ENCODE peak calls at places on chromosomes 16 and 17, in six cellular contexts. H is foreskin keratinocyte, A is lower leg skin, B is Calu3, Z is endothelial cell of umbilical vein, T is cardiac fibroblast. E is an unnamed sample.

GRCh38 chr16:67534420-67534819 is 5.8 kb downstream of the RIPOR1 start:
- DNase-seq in H (no peak), A (no peak), B (no peak), Z (no peak), T (no peak), E (no peak)

GRCh38 chr17:55735784-55736405 is 13.2 kb upstream of the TMEM100 start:
- DNase-seq in H (no peak), A (no peak), B (peak), Z (peak), T (peak), E (peak)

GRCh38 chr17:60664022-60664421 is 13.6 kb upstream of the BCAS3 start:
- DNase-seq in H (no peak), A (no peak), B (no peak), Z (no peak), T (no peak), E (no peak)

GRCh38 chr16:3459401-3460090 is 16.1 kb downstream of the NAA60 start:
- DNase-seq in H (no peak), A (no peak), B (no peak), Z (no peak), T (no peak), E (no peak)

GRCh38 chr17:11150946-11151345 is 90.1 kb upstream of the SHISA6 start:
- DNase-seq in H (no peak), A (no peak), B (no peak), Z (no peak), T (no peak), E (no peak)

GRCh38 chr16:19595043-19595767 is 39.7 kb downstream of the VPS35L start:
- DNase-seq in H (peak), A (no peak), B (peak), Z (peak), T (peak), E (peak)

GRCh38 chr17:11705111-11705510 is 106.8 kb downstream of the DNAH9 start:
- DNase-seq in H (no peak), A (no peak), B (peak), Z (no peak), T (no peak), E (no peak)

GRCh38 chr16:13421726-13422125 is 498.2 kb upstream of the ERCC4 start:
- DNase-seq in H (no peak), A (no peak), B (no peak), Z (no peak), T (no peak), E (no peak)

GRCh38 chr17:67562036-67562435 is 155.7 kb upstream of the NOL11 start:
- DNase-seq in H (no peak), A (peak), B (no peak), Z (no peak), T (no peak), E (no peak)

GRCh38 chr17:76529643-76530488 is 7.6 kb downstream of the CYGB start:
- DNase-seq in H (no peak), A (peak), B (no peak), Z (peak), T (peak), E (no peak)

GRCh38 chr17:7322520-7323194 is 6.5 kb downstream of the NEURL4 start:
- DNase-seq in H (no peak), A (no peak), B (no peak), Z (no peak), T (no peak), E (no peak)

GRCh38 chr17:7324438-7324779 is 4.7 kb downstream of the NEURL4 start:
- DNase-seq in H (no peak), A (no peak), B (no peak), Z (no peak), T (no peak), E (no peak)

GRCh38 chr17:7325031-7325528 is 4.1 kb downstream of the NEURL4 start:
- DNase-seq in H (no peak), A (no peak), B (no peak), Z (no peak), T (no peak), E (no peak)

GRCh38 chr17:7326186-7326585 is 2.9 kb downstream of the NEURL4 start:
- DNase-seq in H (no peak), A (no peak), B (no peak), Z (no peak), T (no peak), E (no peak)

GRCh38 chr17:7323731-7324437 is 5.3 kb downstream of the NEURL4 start:
- DNase-seq in H (no peak), A (no peak), B (no peak), Z (peak), T (peak), E (peak)
- TF ChIP-seq CTCF in H (peak), A (no peak), B (no peak), Z (peak), T (peak), E (peak)

GRCh38 chr17:33520404-33521032 is 227.4 kb upstream of the ASIC2 start:
- DNase-seq in H (no peak), A (no peak), B (peak), Z (peak), T (peak), E (no peak)
- TF ChIP-seq CTCF in H (peak), A (no peak), B (peak), Z (peak), T (peak), E (peak)

GRCh38 chr16:84207266-84207665 is 16.3 kb downstream of the ADAD2 start:
- DNase-seq in H (no peak), A (no peak), B (no peak), Z (no peak), T (no peak), E (no peak)

GRCh38 chr16:84209989-84210388 is 19.0 kb downstream of the ADAD2 start:
- DNase-seq in H (no peak), A (no peak), B (no peak), Z (no peak), T (no peak), E (no peak)

GRCh38 chr16:84205976-84206691 is 15.2 kb downstream of the ADAD2 start:
- DNase-seq in H (no peak), A (no peak), B (no peak), Z (no peak), T (no peak), E (no peak)

GRCh38 chr16:84212154-84212553 is 21.2 kb downstream of the ADAD2 start:
- DNase-seq in H (no peak), A (no peak), B (no peak), Z (no peak), T (no peak), E (no peak)

GRCh38 chr16:84207869-84208268 is 16.9 kb downstream of the ADAD2 start:
- DNase-seq in H (no peak), A (no peak), B (no peak), Z (no peak), T (no peak), E (no peak)
- TF ChIP-seq CTCF in H (no peak), A (no peak), B (no peak), Z (no peak), T (no peak), E (no peak)

GRCh38 chr17:54172654-54173316 is 350.1 kb downstream of the KIF2B start:
- DNase-seq in H (peak), A (no peak), B (peak), Z (no peak), T (peak), E (peak)
- TF ChIP-seq CTCF in H (peak), A (no peak), B (no peak), Z (no peak), T (peak), E (peak)

DNA sequence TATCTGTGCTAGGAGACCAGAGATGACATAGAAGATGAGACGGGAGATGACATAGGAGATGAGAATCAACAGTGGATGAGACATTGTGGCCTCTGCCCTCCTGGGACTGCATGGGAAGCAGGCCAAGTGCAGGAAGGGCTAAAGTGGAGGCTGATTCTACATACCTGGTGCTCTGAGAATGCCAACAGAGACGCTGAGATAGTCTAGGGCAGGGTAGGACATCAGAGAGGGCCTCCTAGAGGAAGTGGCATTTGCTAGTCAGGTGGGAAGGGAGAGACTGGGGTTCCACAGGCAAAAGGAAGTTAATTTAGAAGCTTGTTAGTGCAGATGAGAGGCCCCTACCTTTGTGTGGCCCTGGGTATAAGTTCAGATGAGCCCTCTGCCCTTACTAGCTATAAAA is 224.2 kb downstream of the CBLN1 start:
- DNase-seq in H (no peak), A (no peak), B (no peak), Z (no peak), T (no peak), E (no peak)
- TF ChIP-seq CTCF in H (no peak), A (no peak), B (no peak), Z (no peak), T (no peak), E (no peak)

GRCh38 chr17:68576137-68576536 is 25.0 kb downstream of the FAM20A start:
- DNase-seq in H (no peak), A (no peak), B (no peak), Z (no peak), T (no peak), E (no peak)

GRCh38 chr17:68578236-68578635 is 22.9 kb downstream of the FAM20A start:
- DNase-seq in H (no peak), A (no peak), B (no peak), Z (no peak), T (no peak), E (no peak)

GRCh38 chr17:68579194-68579900 is 21.8 kb downstream of the FAM20A start:
- DNase-seq in H (no peak), A (no peak), B (no peak), Z (no peak), T (no peak), E (no peak)

GRCh38 chr17:68580236-68580903 is 20.8 kb downstream of the FAM20A start:
- DNase-seq in H (no peak), A (no peak), B (no peak), Z (no peak), T (peak), E (peak)

GRCh38 chr17:68576811-68577551 is 24.2 kb downstream of the FAM20A start:
- DNase-seq in H (no peak), A (no peak), B (no peak), Z (no peak), T (peak), E (no peak)
- TF ChIP-seq CTCF in H (no peak), A (no peak), B (no peak), Z (no peak), T (peak), E (no peak)

DNA sequence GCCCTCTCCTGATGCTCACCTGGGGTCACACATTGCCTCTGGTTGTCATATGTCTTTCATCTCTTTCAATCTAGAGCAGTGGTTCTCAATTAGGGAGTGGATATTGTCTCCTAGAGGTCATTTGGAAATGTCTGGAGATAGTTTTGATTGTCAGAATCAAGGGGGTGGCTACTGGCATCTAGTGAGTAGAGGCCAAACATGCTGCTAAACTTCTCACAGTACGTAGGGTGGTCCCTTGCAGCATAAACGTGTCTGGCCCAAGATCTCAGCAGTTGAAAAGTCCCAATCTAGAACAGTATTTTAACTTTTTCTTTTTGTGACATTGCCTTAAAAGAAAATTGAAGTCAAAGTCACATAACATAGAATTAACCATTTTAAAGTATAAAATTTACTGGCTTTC is 30.5 kb upstream of the SLC5A10 start:
- DNase-seq in H (no peak), A (no peak), B (no peak), Z (no peak), T (no peak), E (no peak)
- TF ChIP-seq CTCF in H (no peak), A (no peak), B (no peak), Z (no peak), T (no peak), E (no peak)